ENCODE peak calls at places on chromosomes 6 and 20, in four cellular contexts. R is AG04450, Y is GM20000, W is substantia nigra. B is an unnamed sample.

GRCh38 chr20:51174536-51174935 is 151.6 kb upstream of the KCNG1 start:
- DNase-seq in Y (no peak), W (no peak), R (no peak), B (no peak)

GRCh38 chr6:22231616-22232015 is 65.2 kb downstream of the PRL start:
- DNase-seq in R (no peak), Y (no peak), W (no peak), B (no peak)

GRCh38 chr6:157699777-157700636 is 123.0 kb upstream of the SNX9 start:
- DNase-seq in Y (no peak), W (no peak), R (no peak), B (no peak)

GRCh38 chr20:50142812-50143211 is 10.7 kb downstream of the PEDS1 start:
- DNase-seq in W (no peak), R (no peak), Y (no peak), B (no peak)

GRCh38 chr20:58818585-58819285 is 32.0 kb downstream of the GNAS-AS1 start:
- DNase-seq in Y (no peak), W (no peak), R (peak; percentile 42), B (no peak)

GRCh38 chr6:151112130-151112529 is 127.6 kb upstream of the AKAP12 start:
- DNase-seq in W (no peak), Y (no peak), R (no peak), B (no peak)

GRCh38 chr6:87393026-87393622 is 14.6 kb upstream of the CFAP206 start:
- DNase-seq in R (no peak), Y (peak; percentile 45), W (no peak), B (peak; percentile 34)

GRCh38 chr6:34108159-34108558 is 37.7 kb downstream of the GRM4 start:
- DNase-seq in R (no peak), Y (no peak), W (no peak), B (no peak)

GRCh38 chr6:30263734-30264133 is 50.5 kb upstream of the TRIM26 start:
- DNase-seq in Y (no peak), R (no peak), W (no peak), B (peak; percentile 56)

GRCh38 chr6:75750925-75751324 is 1.9 kb downstream of the MYO6 start:
- DNase-seq in R (no peak), Y (no peak), W (no peak), B (no peak)

GRCh38 chr6:166691199-166691598 is 64.1 kb upstream of the RPS6KA2 start:
- DNase-seq in R (peak; percentile 6), Y (no peak), W (no peak), B (no peak)

GRCh38 chr6:12381587-12381986 is 91.4 kb downstream of the EDN1 start:
- DNase-seq in W (no peak), Y (no peak), R (no peak), B (no peak)

GRCh38 chr6:168088161-168089106 is 9.4 kb upstream of the FRMD1 start:
- DNase-seq in Y (no peak), W (no peak), R (peak; percentile 61), B (peak; percentile 85)

GRCh38 chr6:93393554-93394074 is 25.7 kb downstream of the EPHA7 start:
- DNase-seq in W (no peak), Y (no peak), R (no peak), B (no peak)

GRCh38 chr6:139973602-139974373 is 599.3 kb upstream of the CITED2 start:
- DNase-seq in W (no peak), R (peak; percentile 65), Y (no peak), B (no peak)

GRCh38 chr6:14822689-14823088 is 423.2 kb upstream of the JARID2 start:
- DNase-seq in Y (no peak), W (no peak), R (peak; percentile 10), B (no peak)

GRCh38 chr6:40957616-40958492 is 81.2 kb downstream of the UNC5CL start:
- DNase-seq in Y (no peak), R (peak; percentile 46), W (no peak), B (peak; percentile 51)

GRCh38 chr6:140923048-140923447 is 1209.7 kb upstream of the GJE1 start:
- DNase-seq in W (no peak), Y (no peak), R (no peak), B (no peak)